ENCODE peak calls at places on chromosomes 5 and 9, in six cellular contexts. F is CD4-positive, alpha-beta T cell; D is fibroblast of lung; I is endothelial cell of umbilical vein; Y is colonic mucosa; E is WERI-Rb-1. K is an unnamed sample. For H3K27me3 and H3K9me3, the result is how much of the 10 kb centered on the place peaks cover.

GRCh38 chr5:142109356-142110045 is 922 bp downstream of the NDFIP1 start:
- DNase-seq in D (peak), I (peak), F (no peak), E (no peak), Y (peak), K (no peak)

GRCh38 chr5:137718611-137719010 is 17.3 kb downstream of the KLHL3 start:
- DNase-seq in F (no peak), I (no peak), D (no peak), Y (no peak), E (no peak), K (no peak)

GRCh38 chr9:109962215-109962614 is 182.2 kb downstream of the PALM2AKAP2 start:
- DNase-seq in I (no peak), F (no peak), D (no peak), Y (no peak), E (no peak), K (no peak)

GRCh38 chr5:174692982-174693422 is 31.4 kb upstream of the MSX2 start:
- DNase-seq in D (no peak), F (no peak), Y (peak), I (no peak), E (no peak), K (no peak)

GRCh38 chr9:84874583-84874982 is 205.1 kb downstream of the NTRK2 start:
- DNase-seq in E (no peak), D (no peak), F (no peak), I (peak), Y (no peak), K (no peak)

GRCh38 chr9:125744616-125745387 is 2.4 kb upstream of the PBX3 start:
- DNase-seq in E (no peak), Y (no peak), D (peak), I (no peak), F (no peak), K (peak)

GRCh38 chr9:86818636-86819035 is 128.7 kb downstream of the GAS1 start:
- DNase-seq in F (no peak), Y (no peak), D (no peak), E (no peak), I (no peak), K (no peak)

GRCh38 chr9:94935396-94935795 is 208.9 kb downstream of the AOPEP start:
- DNase-seq in I (no peak), F (no peak), D (no peak), E (no peak), Y (no peak), K (no peak)

GRCh38 chr5:3590967-3591900 is 4.4 kb upstream of the IRX1 start:
- DNase-seq in I (no peak), D (no peak), Y (no peak), E (no peak), F (no peak), K (no peak)

DNA sequence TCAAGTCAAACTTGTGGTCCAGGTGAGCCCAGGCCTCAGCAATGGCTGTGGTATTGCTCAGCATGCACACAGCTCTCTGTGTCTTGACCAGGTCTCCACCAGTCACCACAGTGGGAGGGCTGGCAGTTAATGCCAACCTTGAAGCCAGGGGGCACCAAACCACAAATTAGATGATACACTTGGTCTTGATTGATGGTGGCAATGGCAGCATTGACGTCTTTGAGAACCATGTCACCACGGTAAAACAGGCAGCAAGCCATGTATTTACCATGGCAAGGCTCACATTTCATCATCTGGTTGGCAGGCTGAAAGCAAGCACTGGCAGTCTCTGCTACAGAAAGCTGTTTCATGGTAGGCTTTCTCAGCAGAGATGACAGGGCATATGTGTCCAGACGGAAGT is 40.0 kb downstream of the NIM1K start:
- DNase-seq in E (no peak), D (peak), I (no peak), F (no peak), Y (no peak), K (no peak)
- TF ChIP-seq CTCF in E (peak), D (no peak), I (peak), F (no peak), Y (no peak), K (no peak)

GRCh38 chr9:124478014-124478753 is 27.9 kb downstream of the ADGRD2 start:
- DNase-seq in I (no peak), F (no peak), E (no peak), Y (no peak), D (no peak), K (no peak)
- H3K27me3 ChIP-seq in I (under half), F (under half), E (under half), Y (under half), D (under half), K (half or more)

GRCh38 chr5:178360926-178361235 is 128.3 kb upstream of the PHYKPL start:
- DNase-seq in D (no peak), F (no peak), Y (no peak), E (no peak), I (no peak), K (no peak)
- H3K9me3 ChIP-seq in D (under half), F (under half), Y (under half), E (under half), I (under half), K (half or more)

GRCh38 chr9:137302176-137303030 is at the start of gene NRARP:
- DNase-seq in E (peak), Y (peak), F (peak), D (peak), I (peak), K (no peak)

GRCh38 chr9:137300607-137301085 is 1.4 kb downstream of the NRARP start:
- DNase-seq in Y (peak), F (no peak), E (peak), I (peak), D (peak), K (no peak)

GRCh38 chr9:137299938-137300337 is 2.1 kb downstream of the NRARP start:
- DNase-seq in I (peak), D (no peak), F (no peak), Y (peak), E (peak), K (no peak)

GRCh38 chr9:137303031-137303892 is 1.2 kb upstream of the NRARP start:
- DNase-seq in D (no peak), F (peak), Y (peak), I (no peak), E (no peak), K (no peak)

GRCh38 chr9:137301086-137301947 is 754 bp downstream of the NRARP start:
- DNase-seq in I (peak), Y (peak), E (peak), F (no peak), D (peak), K (no peak)
- TF ChIP-seq CTCF in I (peak), Y (no peak), E (peak), F (no peak), D (no peak), K (no peak)

GRCh38 chr9:969310-969692 is 7.2 kb upstream of the DMRT3 start:
- DNase-seq in Y (no peak), I (no peak), E (peak), F (no peak), D (no peak), K (no peak)
- H3K27me3 ChIP-seq in Y (half or more), I (half or more), E (under half), F (half or more), D (half or more), K (half or more)

GRCh38 chr9:127785023-127785932 is 556 bp upstream of the CDK9 start:
- DNase-seq in F (peak), D (peak), Y (peak), I (peak), E (peak), K (no peak)

GRCh38 chr9:127780126-127780885 is 1.8 kb upstream of the SH2D3C start:
- DNase-seq in I (no peak), E (no peak), Y (no peak), D (no peak), F (no peak), K (no peak)

GRCh38 chr9:127783644-127784043 is 2.2 kb upstream of the CDK9 start:
- DNase-seq in E (no peak), F (no peak), D (no peak), I (no peak), Y (no peak), K (no peak)

GRCh38 chr9:127781821-127782220 is 3.4 kb upstream of the SH2D3C start:
- DNase-seq in F (no peak), Y (no peak), I (peak), E (no peak), D (no peak), K (no peak)

GRCh38 chr9:127783111-127783621 is 2.7 kb upstream of the CDK9 start:
- DNase-seq in D (no peak), F (peak), E (no peak), I (peak), Y (peak), K (no peak)
- H3K9me3 ChIP-seq in D (under half), F (under half), E (under half), I (under half), Y (under half), K (under half)